ENCODE peak calls at places on chromosomes 5 and 9, in four cellular contexts. N is cardiac muscle cell, Z is right cardiac atrium, H is fibroblast of lung. V is an unnamed sample.

GRCh38 chr5:1174122-1174936 is 27.1 kb upstream of the SLC6A19 start:
- DNase-seq in N (peak), Z (peak), H (peak), V (peak)

GRCh38 chr5:150180241-150181027 is 9.4 kb upstream of the SLC6A7 start:
- DNase-seq in N (peak), Z (peak), H (peak), V (peak)

GRCh38 chr5:125450803-125451202 is 704.4 kb upstream of the ZNF608 start:
- DNase-seq in N (peak), Z (no peak), H (peak), V (no peak)

GRCh38 chr5:52521236-52521635 is 266.5 kb upstream of the ITGA1 start:
- DNase-seq in N (no peak), Z (no peak), H (no peak), V (no peak)

GRCh38 chr9:37621299-37621934 is 29.0 kb upstream of the TOMM5 start:
- DNase-seq in N (peak), Z (no peak), H (no peak), V (no peak)

GRCh38 chr5:15074651-15075050 is 203.1 kb upstream of the ANKH start:
- DNase-seq in N (no peak), Z (no peak), H (no peak), V (no peak)

GRCh38 chr5:155616779-155617392 is 603.3 kb downstream of the KIF4B start:
- DNase-seq in N (peak), Z (no peak), H (no peak), V (no peak)

GRCh38 chr9:121598167-121599000 is 53.0 kb upstream of the DAB2IP start:
- DNase-seq in N (peak), Z (peak), H (peak), V (no peak)

GRCh38 chr9:130446111-130446861 is 1.5 kb downstream of the ASS1 start:
- DNase-seq in N (peak), Z (peak), H (peak), V (no peak)

GRCh38 chr5:167688731-167689130 is 602.7 kb upstream of the WWC1 start:
- DNase-seq in N (no peak), Z (no peak), H (no peak), V (no peak)

GRCh38 chr5:134553816-134554215 is 28.3 kb downstream of the JADE2 start:
- DNase-seq in N (peak), Z (peak), H (peak), V (no peak)

GRCh38 chr5:133797167-133797566 is 171.3 kb downstream of the C5orf15 start:
- DNase-seq in N (peak), Z (no peak), H (no peak), V (no peak)

GRCh38 chr5:38715671-38716070 is 130.1 kb upstream of the OSMR start:
- DNase-seq in N (no peak), Z (no peak), H (no peak), V (peak)

GRCh38 chr5:156835905-156836304 is 14.2 kb upstream of the PPP1R2B start:
- DNase-seq in N (no peak), Z (peak), H (no peak), V (no peak)

GRCh38 chr9:123364241-123364824 is 8.3 kb downstream of the CRB2 start:
- DNase-seq in N (peak), Z (no peak), H (peak), V (peak)

GRCh38 chr9:95508968-95509850 is 7.6 kb downstream of the PTCH1 start:
- DNase-seq in N (peak), Z (peak), H (peak), V (peak)

GRCh38 chr9:127698985-127699670 is 7.7 kb upstream of the CFAP157 start:
- DNase-seq in N (peak), Z (peak), H (peak), V (peak)

GRCh38 chr9:105841562-105841961 is 147.2 kb downstream of the TMEM38B start:
- DNase-seq in N (no peak), Z (no peak), H (no peak), V (no peak)

GRCh38 chr9:69976165-69976564 is 67.5 kb upstream of the MAMDC2 start:
- DNase-seq in N (peak), Z (no peak), H (peak), V (no peak)

GRCh38 chr5:40906351-40906751 is 2.9 kb upstream of the C7 start:
- DNase-seq in N (no peak), Z (no peak), H (peak), V (no peak)

GRCh38 chr5:110909950-110910349 is 161.6 kb upstream of the TSLP start:
- DNase-seq in N (peak), Z (no peak), H (peak), V (no peak)

GRCh38 chr5:12648558-12648957 is 744.3 kb upstream of the CTNND2 start:
- DNase-seq in N (no peak), Z (no peak), H (no peak), V (no peak)

GRCh38 chr9:109001275-109001676 is 12.0 kb downstream of the CTNNAL1 start:
- DNase-seq in N (peak), Z (no peak), H (peak), V (no peak)

GRCh38 chr9:35798658-35799366 is 7.4 kb downstream of the NPR2 start:
- DNase-seq in N (no peak), Z (no peak), H (no peak), V (no peak)

GRCh38 chr5:166509085-166509484 is 1782.4 kb upstream of the WWC1 start:
- DNase-seq in N (peak), Z (no peak), H (peak), V (no peak)

GRCh38 chr9:88258587-88258986 is 120.3 kb upstream of the SPATA31C2 start:
- DNase-seq in N (peak), Z (peak), H (no peak), V (no peak)

DNA sequence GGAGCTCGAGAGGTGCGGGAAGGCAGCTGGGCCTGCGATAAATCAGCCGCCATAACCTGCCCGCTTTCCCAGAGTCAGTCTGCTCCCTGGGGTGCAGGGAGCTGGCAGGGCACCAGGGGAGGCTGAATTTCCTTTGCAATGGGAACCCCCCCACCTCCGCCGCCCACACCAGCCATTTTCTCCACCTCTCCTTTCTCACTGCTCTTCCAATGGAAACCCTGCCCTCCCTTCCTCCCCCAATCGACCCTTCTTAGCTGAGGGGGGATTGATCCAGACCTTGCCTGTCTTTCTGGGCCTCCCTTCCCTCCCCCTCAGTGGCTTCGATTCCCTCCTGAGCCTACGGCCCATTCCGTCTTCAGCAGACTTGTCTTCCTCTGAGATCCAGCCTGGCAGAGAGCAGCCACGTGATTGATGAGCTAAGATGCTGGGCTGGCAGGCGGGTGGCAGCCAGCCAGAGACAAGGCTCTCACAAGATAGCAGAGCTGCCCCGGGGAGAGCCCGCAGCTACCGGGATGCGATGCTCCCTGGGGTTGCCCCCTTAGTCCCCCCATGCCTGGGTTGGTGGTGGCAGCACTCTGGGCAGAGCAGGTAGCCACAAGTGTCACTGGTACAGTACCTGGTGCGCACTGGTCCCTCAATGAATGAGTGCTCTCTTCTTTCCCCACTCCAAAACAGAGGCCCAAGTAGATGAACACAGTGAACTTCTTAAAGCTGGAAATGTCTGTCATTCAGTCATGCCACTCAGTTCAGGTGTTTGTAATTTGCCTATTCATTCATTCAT is 53.7 kb upstream of the FABP6 start:
- DNase-seq in N (peak), Z (peak), H (peak), V (peak)
- H3K27ac ChIP-seq in N (no peak), Z (no peak), H (no peak), V (peak)

GRCh38 chr9:136943291-136944093 is 1.0 kb downstream of the FBXW5 start:
- DNase-seq in N (peak), Z (peak), H (peak), V (no peak)
- H3K27ac ChIP-seq in N (peak), Z (peak), H (peak), V (peak)

DNA sequence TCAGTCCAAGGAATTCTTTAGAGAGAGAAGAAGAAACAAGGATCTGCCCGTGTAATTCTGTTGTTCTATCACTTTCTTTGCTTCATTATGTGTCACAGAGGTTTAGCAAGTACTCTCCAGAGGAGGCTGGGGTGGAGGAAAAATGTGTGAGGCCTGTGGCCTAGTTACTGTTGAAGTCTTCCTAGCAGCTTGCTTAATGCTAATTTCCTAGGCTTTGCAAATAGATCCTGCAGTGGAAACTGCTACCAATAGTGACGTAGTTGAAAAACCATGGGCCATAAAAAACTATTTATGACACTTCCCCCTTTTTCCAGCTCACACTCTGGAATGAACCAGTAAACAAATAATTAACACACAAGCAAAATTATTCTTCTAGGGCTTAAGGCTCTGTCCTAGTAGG is 27.0 kb upstream of the C9orf72 start:
- DNase-seq in N (no peak), Z (no peak), H (no peak), V (no peak)
- H3K27ac ChIP-seq in N (no peak), Z (no peak), H (no peak), V (no peak)

GRCh38 chr5:140642718-140643117 is 3.5 kb downstream of the TMCO6 start:
- DNase-seq in N (peak), Z (no peak), H (peak), V (no peak)
- H3K27ac ChIP-seq in N (no peak), Z (no peak), H (no peak), V (no peak)

GRCh38 chr5:44914221-44914620 is 105.5 kb downstream of the MRPS30 start:
- DNase-seq in N (no peak), Z (no peak), H (no peak), V (no peak)
- H3K27ac ChIP-seq in N (no peak), Z (no peak), H (no peak), V (no peak)

GRCh38 chr5:16809816-16810502 is 126.1 kb downstream of the MYO10 start:
- DNase-seq in N (peak), Z (peak), H (peak), V (no peak)
- H3K27ac ChIP-seq in N (peak), Z (no peak), H (peak), V (no peak)

DNA sequence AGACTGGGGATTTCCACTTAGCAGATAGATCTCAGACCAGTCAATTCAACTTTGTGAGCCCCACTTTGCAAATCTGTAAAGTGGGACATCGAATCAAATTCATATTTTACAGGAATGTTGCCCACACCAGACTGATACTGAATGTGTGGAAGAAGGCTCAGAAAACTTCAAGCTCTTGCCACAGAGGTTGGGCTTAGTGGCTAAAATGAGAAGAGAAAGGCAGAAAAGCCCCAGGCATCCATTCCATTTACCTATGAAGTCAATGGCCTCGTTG is 1.7 kb downstream of the DUSP1 start:
- DNase-seq in N (no peak), Z (no peak), H (no peak), V (no peak)
- H3K27ac ChIP-seq in N (no peak), Z (peak), H (peak), V (peak)

GRCh38 chr5:10625700-10626472 is 62.0 kb downstream of the ANKRD33B start:
- DNase-seq in N (no peak), Z (no peak), H (no peak), V (no peak)
- H3K27ac ChIP-seq in N (peak), Z (peak), H (no peak), V (no peak)

GRCh38 chr9:72772641-72773040 is 180.2 kb downstream of the ALDH1A1 start:
- DNase-seq in N (no peak), Z (no peak), H (peak), V (no peak)
- H3K27ac ChIP-seq in N (no peak), Z (no peak), H (no peak), V (no peak)